ENCODE peak calls at places on chromosomes 12 and 14, in six cellular contexts. S is naive thymus-derived CD4-positive, alpha-beta T cell; H is body of pancreas; V is psoas muscle; X is GM12878; N is GM23248. Z is an unnamed sample. For H3K4me1, the result is how much of the 10 kb centered on the place peaks cover.

GRCh38 chr12:62256408-62257079 is 3.7 kb upstream of the USP15 start:
- DNase-seq in V (no peak), S (no peak), H (peak), X (no peak), N (peak), Z (no peak)

GRCh38 chr12:108939594-108939993 is 59.7 kb downstream of the DAO start:
- DNase-seq in H (no peak), V (no peak), S (peak), X (peak), N (peak), Z (peak)

GRCh38 chr14:22812744-22813143 is 2.5 kb downstream of the SLC7A7 start:
- DNase-seq in N (no peak), X (no peak), S (no peak), H (no peak), V (no peak), Z (no peak)

GRCh38 chr12:125687820-125688219 is 622.6 kb downstream of the AACS start:
- DNase-seq in H (no peak), X (no peak), V (no peak), S (no peak), N (no peak), Z (no peak)

GRCh38 chr12:1122803-1123202 is 131.8 kb downstream of the ERC1 start:
- DNase-seq in X (no peak), V (no peak), S (peak), N (no peak), H (peak), Z (no peak)

GRCh38 chr14:88323086-88323519 is at the start of gene KCNK10:
- DNase-seq in X (no peak), S (no peak), N (no peak), V (no peak), H (no peak), Z (no peak)

GRCh38 chr14:64974563-64974962 is 2.4 kb upstream of the RAB15 start:
- DNase-seq in X (no peak), S (no peak), V (no peak), H (no peak), N (no peak), Z (no peak)

GRCh38 chr12:57552692-57553321 is 3.0 kb downstream of the KIF5A start:
- DNase-seq in N (peak), X (no peak), V (no peak), S (no peak), H (no peak), Z (peak)

GRCh38 chr12:100651694-100652093 is 78.2 kb downstream of the GAS2L3 start:
- DNase-seq in V (no peak), X (no peak), N (no peak), H (no peak), S (no peak), Z (no peak)

GRCh38 chr14:23537351-23538048 is 14.1 kb downstream of the ZFHX2 start:
- DNase-seq in S (no peak), H (no peak), X (no peak), V (no peak), N (peak), Z (no peak)

GRCh38 chr12:879641-880040 is 69.9 kb downstream of the RAD52 start:
- DNase-seq in X (no peak), V (peak), N (peak), H (no peak), S (no peak), Z (no peak)

GRCh38 chr14:21093769-21094681 is 4.4 kb downstream of the ZNF219 start:
- DNase-seq in S (no peak), H (no peak), X (no peak), V (no peak), N (no peak), Z (no peak)

GRCh38 chr14:58272589-58273372 is 25.6 kb upstream of the ARID4A start:
- DNase-seq in S (no peak), X (no peak), V (no peak), H (peak), N (peak), Z (peak)

GRCh38 chr12:98296462-98297079 is 218.8 kb upstream of the TMPO start:
- DNase-seq in S (no peak), X (no peak), V (no peak), N (no peak), H (no peak), Z (no peak)

GRCh38 chr12:129300011-129300410 is 446.7 kb downstream of the GLT1D1 start:
- DNase-seq in V (no peak), X (no peak), S (no peak), H (no peak), N (no peak), Z (no peak)

GRCh38 chr14:73696466-73697390 is 17.5 kb downstream of the PNMA1 start:
- DNase-seq in S (no peak), N (peak), V (no peak), X (peak), H (no peak), Z (peak)
- H3K27ac ChIP-seq in S (no peak), N (peak), V (no peak), X (peak), H (no peak), Z (peak)

GRCh38 chr12:130953783-130954543 is at the start of gene ADGRD1:
- DNase-seq in X (no peak), N (peak), S (no peak), V (peak), H (peak), Z (no peak)
- H3K4me3 ChIP-seq in X (peak), N (peak), S (no peak), V (peak), H (peak), Z (no peak)

GRCh38 chr12:49658276-49658675 is 34.9 kb downstream of the PRPF40B start:
- DNase-seq in S (no peak), X (no peak), V (no peak), H (no peak), N (no peak), Z (no peak)
- H3K4me1 ChIP-seq in S (half or more), X (under half), V (under half), H (under half), N (under half), Z (under half)

GRCh38 chr12:9113987-9114309 is 1.8 kb downstream of the A2M start:
- DNase-seq in V (no peak), H (no peak), X (no peak), S (no peak), N (no peak), Z (no peak)
- H3K27ac ChIP-seq in V (no peak), H (no peak), X (no peak), S (no peak), N (no peak), Z (no peak)

DNA sequence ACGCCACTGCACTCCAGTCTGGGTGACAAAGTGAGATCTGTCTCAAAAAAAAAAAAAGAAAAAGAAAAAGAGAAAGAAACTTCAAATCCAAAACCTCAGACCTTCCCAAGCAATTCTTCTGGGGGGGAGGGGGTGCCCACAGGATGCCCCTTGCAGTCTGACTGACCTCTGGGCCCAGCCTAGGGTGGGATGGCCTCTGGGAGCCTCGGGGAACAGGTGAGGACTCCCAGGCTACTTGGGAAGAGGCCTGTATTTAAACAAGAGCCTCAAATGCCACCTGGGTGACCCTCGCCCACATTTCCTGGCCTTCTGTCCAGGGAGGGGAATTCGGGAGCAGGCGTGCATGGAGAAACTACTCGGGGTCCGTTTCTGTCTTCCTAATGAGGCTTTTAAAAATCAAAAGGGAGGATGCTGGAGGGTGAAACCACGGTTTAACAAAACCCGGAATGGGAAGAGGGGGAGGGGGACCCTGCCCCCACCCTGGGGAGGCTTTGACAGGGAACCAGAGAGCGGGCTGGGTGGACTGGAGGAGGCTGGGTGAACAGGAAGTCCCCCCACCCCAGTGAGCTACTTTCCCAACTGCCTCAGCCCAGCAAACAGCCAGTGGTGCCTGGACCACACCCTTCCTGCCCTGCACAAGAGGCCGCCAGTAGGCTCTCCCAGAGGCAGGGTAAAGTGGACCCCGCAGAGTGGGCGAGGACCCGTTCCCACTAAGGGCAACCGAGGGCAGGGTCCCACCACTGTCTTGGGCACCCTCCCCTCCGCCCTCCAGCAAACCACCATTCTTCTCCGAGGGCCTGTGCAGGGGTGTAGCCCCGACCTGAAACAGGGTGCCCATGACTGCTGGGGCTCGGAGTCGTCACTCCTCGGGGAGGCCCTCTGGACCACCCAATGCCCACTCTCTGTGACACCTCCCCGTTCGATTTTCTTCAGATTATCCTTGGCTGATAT is 1.5 kb upstream of the FBRSL1 start:
- DNase-seq in X (no peak), V (peak), S (peak), H (no peak), N (no peak), Z (no peak)
- H3K4me3 ChIP-seq in X (peak), V (peak), S (peak), H (no peak), N (no peak), Z (no peak)

Z was measured in PC-3.